ENCODE peak calls at places on chromosomes 13 and 19, in four cellular contexts. I is H1, L is neuronal stem cell, M is IMR-90. P is an unnamed sample.

GRCh38 chr13:75724742-75725504 is 88.8 kb downstream of the LMO7 start:
- DNase-seq in I (no peak), M (no peak), L (no peak), P (no peak)

GRCh38 chr19:39321832-39322176 is 1.1 kb upstream of the LRFN1 start:
- DNase-seq in M (no peak), L (no peak), I (no peak), P (no peak)

GRCh38 chr13:95641291-95641811 is 3.2 kb downstream of the DZIP1 start:
- DNase-seq in I (no peak), L (no peak), M (peak; percentile 27), P (peak; percentile 66)

GRCh38 chr19:18433039-18433691 is 4.8 kb downstream of the ISYNA1 start:
- DNase-seq in L (no peak), I (no peak), M (no peak), P (peak; percentile 63)

GRCh38 chr19:19613456-19613855 is 5.0 kb downstream of the PBX4 start:
- DNase-seq in L (no peak), I (no peak), M (no peak), P (no peak)

GRCh38 chr19:44738603-44739585 is 9.6 kb upstream of the BCL3 start:
- DNase-seq in I (no peak), L (no peak), M (no peak), P (no peak)

GRCh38 chr13:100197591-100198365 is 108.9 kb downstream of the PCCA start:
- DNase-seq in L (no peak), I (no peak), M (no peak), P (no peak)

GRCh38 chr13:25059166-25059565 is 36.8 kb upstream of the PABPC3 start:
- DNase-seq in I (no peak), L (no peak), M (no peak), P (no peak)

GRCh38 chr13:90498816-90499215 is 848.7 kb upstream of the MIR17HG start:
- DNase-seq in I (no peak), M (no peak), L (no peak), P (no peak)
- H3K14ac ChIP-seq in I (no peak overlapping the region), M (no peak overlapping the region), L (no peak overlapping the region), P (no peak overlapping the region)

GRCh38 chr13:112713517-112714253 is 23.8 kb downstream of the ATP11A start:
- DNase-seq in L (no peak), I (no peak), M (no peak), P (no peak)
- H3K14ac ChIP-seq in L (no peak overlapping the region), I (no peak overlapping the region), M (no peak overlapping the region), P (no peak overlapping the region)

GRCh38 chr13:21385710-21386109 is 73.4 kb downstream of the ZDHHC20 start:
- DNase-seq in I (no peak), M (no peak), L (no peak), P (no peak)
- H3K14ac ChIP-seq in I (no peak overlapping the region), M (no peak overlapping the region), L (no peak overlapping the region), P (no peak overlapping the region)

DNA sequence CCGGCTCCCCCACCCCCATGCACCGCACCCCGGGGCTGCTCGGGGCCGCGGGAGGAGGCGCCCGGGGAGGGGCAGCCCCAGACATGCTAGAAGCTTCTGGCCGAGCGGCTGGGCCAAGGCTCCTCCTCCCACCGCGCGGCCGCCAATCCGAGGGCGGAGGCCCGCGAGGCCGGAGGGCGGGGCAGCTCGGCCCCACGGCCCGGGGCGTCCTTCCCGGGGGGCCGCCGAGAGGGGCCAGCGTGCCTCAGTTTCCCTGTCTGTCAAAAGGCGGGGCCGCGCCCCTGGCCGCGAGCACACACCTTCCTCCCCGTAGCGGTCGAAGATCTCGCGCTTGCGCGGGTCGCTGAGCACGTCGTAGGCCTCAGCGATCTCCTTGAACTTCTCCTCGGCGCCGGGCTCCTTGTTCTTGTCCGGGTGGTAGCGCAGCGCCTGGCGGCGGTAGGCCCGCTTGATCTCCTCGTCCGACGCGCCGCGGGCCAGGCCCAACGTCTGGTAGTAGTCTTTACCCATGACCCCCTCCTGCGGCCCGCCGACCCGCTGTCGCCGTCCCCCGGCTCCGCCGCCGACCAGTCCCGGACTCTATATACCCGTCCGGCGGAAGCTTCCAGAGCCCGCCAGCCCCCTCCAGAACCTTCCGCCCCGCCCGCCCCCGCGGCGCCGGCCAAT is at the start of gene DNAJB1:
- DNase-seq in I (no peak), L (no peak), M (peak; percentile 64), P (no peak)
- H3K14ac ChIP-seq in I (peak within 1 kb of the TSS; percentile 82), L (no peak within 1 kb of the TSS), M (peak within 1 kb of the TSS; percentile 98), P (peak within 1 kb of the TSS; percentile 90)